ENCODE peak calls at places on chromosomes 5 and 9, in eight cellular contexts. T is IMR-90, P is A549, X is brain microvascular endothelial cell, H is fibroblast of lung, E is epithelial cell of esophagus, V is choroid plexus epithelial cell, U is fibroblast of villous mesenchyme. C is an unnamed sample.

GRCh38 chr5:165035520-165035919 is 1530.1 kb downstream of the MAT2B start:
- DNase-seq in X (no peak), H (peak), T (no peak), V (no peak), P (no peak), U (no peak), E (peak), C (no peak)

GRCh38 chr5:34486160-34486765 is 169.9 kb upstream of the RAI14 start:
- DNase-seq in H (peak), E (peak), P (peak), V (peak), T (peak), X (peak), U (peak), C (peak)

GRCh38 chr5:159392881-159393280 is 62.6 kb upstream of the IL12B start:
- DNase-seq in T (no peak), U (no peak), X (no peak), E (peak), P (no peak), V (no peak), H (no peak), C (no peak)

GRCh38 chr9:85941966-85942912 is 1.3 kb downstream of the NAA35 start:
- DNase-seq in U (peak), X (no peak), T (no peak), H (peak), P (no peak), V (peak), E (no peak), C (peak)

GRCh38 chr9:95090871-95091573 is 226.5 kb downstream of the FANCC start:
- DNase-seq in P (no peak), T (no peak), V (no peak), H (no peak), U (no peak), X (no peak), E (no peak), C (no peak)

GRCh38 chr5:142426129-142426641 is 101.4 kb upstream of the SPRY4 start:
- DNase-seq in E (no peak), P (no peak), X (peak), V (peak), H (peak), T (peak), U (no peak), C (no peak)

GRCh38 chr5:14781106-14781505 is 90.5 kb downstream of the ANKH start:
- DNase-seq in U (peak), X (no peak), T (peak), H (peak), E (no peak), P (no peak), V (peak), C (no peak)

GRCh38 chr9:124302921-124303320 is 45.2 kb downstream of the NEK6 start:
- DNase-seq in U (no peak), T (no peak), H (no peak), X (no peak), E (peak), V (no peak), P (no peak), C (no peak)

GRCh38 chr5:135386096-135386495 is 12.9 kb downstream of the MACROH2A1 start:
- DNase-seq in U (no peak), V (no peak), E (peak), H (peak), X (no peak), T (peak), P (no peak), C (peak)

GRCh38 chr5:159022178-159022556 is 77.5 kb downstream of the EBF1 start:
- DNase-seq in U (peak), T (peak), P (no peak), V (peak), H (peak), X (peak), E (no peak), C (peak)

GRCh38 chr9:133149130-133150015 is 14.3 kb downstream of the GBGT1 start:
- DNase-seq in T (peak), P (peak), U (peak), H (peak), E (peak), X (peak), V (peak), C (peak)
- TF ChIP-seq CTCF in T (peak), P (peak), U (peak), H (no peak), E (peak), X (peak), V (no peak), C (peak)

GRCh38 chr5:139755892-139756671 is 39.5 kb upstream of the PSD2 start:
- DNase-seq in E (no peak), T (no peak), U (no peak), P (no peak), X (no peak), H (peak), V (no peak), C (no peak)
- H3K4me3 ChIP-seq in E (no peak), T (peak), U (no peak), P (peak), X (no peak), H (no peak), V (peak), C (no peak)

GRCh38 chr5:988316-988715 is 20.3 kb upstream of the NKD2 start:
- DNase-seq in T (no peak), H (no peak), P (no peak), V (no peak), X (no peak), E (no peak), U (no peak), C (no peak)

GRCh38 chr5:991472-992267 is 16.9 kb upstream of the NKD2 start:
- DNase-seq in E (no peak), X (no peak), H (no peak), U (no peak), T (no peak), P (no peak), V (no peak), C (no peak)

GRCh38 chr5:987761-988160 is 20.8 kb upstream of the NKD2 start:
- DNase-seq in H (no peak), E (no peak), P (no peak), X (no peak), T (no peak), V (no peak), U (no peak), C (no peak)

GRCh38 chr5:994272-994607 is 14.4 kb upstream of the NKD2 start:
- DNase-seq in X (no peak), U (no peak), P (no peak), V (no peak), E (no peak), T (no peak), H (no peak), C (no peak)

DNA sequence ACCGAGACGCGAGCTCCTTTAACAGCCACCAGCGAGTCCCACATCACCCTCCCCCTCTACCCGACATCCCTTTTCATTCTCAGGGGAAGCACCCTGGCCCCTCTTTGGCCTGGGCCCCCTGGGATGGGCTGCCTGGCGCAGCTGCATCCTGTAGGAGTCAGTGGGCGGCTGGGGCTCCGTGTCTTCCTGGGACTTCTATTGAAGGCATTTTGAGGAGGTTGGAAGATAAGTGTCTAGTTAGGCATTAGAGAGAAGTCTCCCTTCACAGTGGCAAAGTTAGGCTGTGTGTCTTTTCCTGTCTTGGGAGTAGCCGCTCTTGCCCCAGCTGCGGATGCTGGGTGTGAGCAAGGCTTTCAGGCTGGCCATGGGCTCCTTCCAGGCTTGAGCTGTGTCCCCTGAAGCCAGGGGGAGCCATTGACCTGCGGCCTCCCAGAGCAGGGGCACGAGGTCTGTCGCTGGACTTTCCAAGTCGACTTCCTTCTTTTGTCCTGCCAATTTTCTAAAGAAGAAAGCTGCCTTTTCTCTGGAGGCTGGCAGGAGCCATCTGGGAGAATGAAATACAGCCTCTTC is 18.6 kb upstream of the NKD2 start:
- DNase-seq in U (peak), X (no peak), H (no peak), P (no peak), V (no peak), E (no peak), T (no peak), C (no peak)
- TF ChIP-seq CTCF in U (peak), X (no peak), H (no peak), P (no peak), V (no peak), E (no peak), T (no peak), C (peak)

GRCh38 chr5:12661617-12662370 is 757.5 kb upstream of the CTNND2 start:
- DNase-seq in P (no peak), X (no peak), H (no peak), T (no peak), E (no peak), V (no peak), U (no peak), C (no peak)

GRCh38 chr5:12668564-12668963 is 764.3 kb upstream of the CTNND2 start:
- DNase-seq in P (no peak), T (no peak), H (no peak), X (no peak), E (no peak), V (no peak), U (no peak), C (no peak)

GRCh38 chr5:12658871-12659446 is 754.7 kb upstream of the CTNND2 start:
- DNase-seq in V (no peak), U (no peak), E (no peak), T (no peak), H (no peak), X (no peak), P (no peak), C (no peak)

GRCh38 chr5:12659675-12660074 is 755.4 kb upstream of the CTNND2 start:
- DNase-seq in E (no peak), T (no peak), X (no peak), U (no peak), P (no peak), H (no peak), V (no peak), C (no peak)

DNA sequence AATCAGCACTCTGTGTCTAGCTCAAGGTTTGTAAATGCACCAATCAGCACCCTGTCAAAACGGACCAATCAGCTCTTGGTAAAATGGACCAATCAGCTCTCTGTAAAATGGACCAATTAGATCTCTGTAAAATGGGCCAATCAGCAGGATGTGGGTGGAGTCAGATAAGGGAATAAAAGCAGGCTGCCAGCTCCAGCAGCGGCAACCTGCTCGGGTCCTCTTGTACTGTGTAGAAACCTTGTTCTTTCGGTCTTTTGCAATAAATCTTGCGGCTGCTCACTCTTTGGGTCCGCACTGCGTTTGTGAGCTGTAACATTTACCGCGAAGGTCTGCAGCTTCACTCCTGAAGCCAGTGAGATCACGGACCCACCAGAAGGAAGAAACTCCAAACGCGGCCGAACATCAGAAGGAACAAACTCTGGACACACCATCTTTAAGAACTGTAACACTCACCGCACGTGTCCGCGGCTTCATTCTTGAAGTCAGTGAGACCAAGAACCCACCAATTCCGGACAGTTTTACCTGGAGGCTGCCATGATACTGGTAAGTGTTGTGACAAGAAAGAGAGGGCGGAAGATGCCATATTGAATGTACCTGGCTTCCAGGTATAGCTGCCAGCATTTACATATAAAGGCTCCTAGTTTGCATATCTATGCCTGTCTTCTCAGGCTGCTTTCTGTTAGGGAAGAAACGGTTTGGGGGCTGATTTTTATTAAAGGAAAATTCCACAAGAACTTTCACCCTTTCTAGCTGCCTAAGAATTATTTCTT is 758.5 kb upstream of the CTNND2 start:
- DNase-seq in E (no peak), H (no peak), U (no peak), V (no peak), X (no peak), T (no peak), P (no peak), C (no peak)
- H3K4me3 ChIP-seq in E (no peak), H (no peak), U (no peak), V (no peak), X (no peak), T (no peak), P (no peak), C (no peak)

GRCh38 chr5:58913591-58913990 is 330.7 kb downstream of the RAB3C start:
- DNase-seq in X (no peak), P (no peak), E (no peak), H (no peak), U (no peak), V (no peak), T (no peak), C (no peak)
- TF ChIP-seq CTCF in X (no peak), P (no peak), E (no peak), H (no peak), U (no peak), V (no peak), T (no peak), C (no peak)

C was measured in fibroblast of the aortic adventitia.